ENCODE peak calls at places on chromosomes 7 and 10, in nine cellular contexts. Y, Q, M, A, T, O, V, W and U are unnamed samples.

GRCh38 chr10:69362471-69362954 is 54.2 kb downstream of the TACR2 start:
- DNase-seq in Y (no peak), Q (peak; percentile 83), M (peak; percentile 77), A (no peak), T (peak; percentile 84), O (peak; percentile 90), V (no peak), W (no peak), U (peak; percentile 83)

GRCh38 chr7:39904077-39904486 is 46.0 kb upstream of the CDK13 start:
- DNase-seq in Y (no peak), Q (peak; percentile 66), M (peak; percentile 47), A (no peak), T (no peak), O (peak; percentile 6), V (no peak), W (no peak), U (no peak)

GRCh38 chr7:45107356-45107755 is 4.1 kb downstream of the TBRG4 start:
- DNase-seq in Y (no peak), Q (no peak), M (no peak), A (no peak), T (no peak), O (no peak), V (no peak), W (no peak), U (no peak)

GRCh38 chr10:24982294-24983064 is 30.1 kb upstream of the PRTFDC1 start:
- DNase-seq in Y (no peak), Q (no peak), M (no peak), A (no peak), T (no peak), O (no peak), V (no peak), W (peak; percentile 38), U (no peak)

GRCh38 chr10:55033061-55033460 is 232.0 kb upstream of the PCDH15 start:
- DNase-seq in Y (no peak), Q (no peak), M (no peak), A (no peak), T (no peak), O (no peak), V (no peak), W (no peak), U (no peak)

GRCh38 chr7:141356096-141356495 is 195.1 kb upstream of the AGK start:
- DNase-seq in Y (no peak), Q (peak; percentile 60), M (peak; percentile 28), A (no peak), T (peak; percentile 86), O (no peak), V (no peak), W (no peak), U (no peak)

GRCh38 chr7:142231716-142232115 is 26.1 kb downstream of the PRSS58 start:
- DNase-seq in Y (no peak), Q (no peak), M (no peak), A (peak; percentile 34), T (no peak), O (no peak), V (no peak), W (peak; percentile 12), U (no peak)

GRCh38 chr7:83347836-83348482 is 185.3 kb upstream of the PCLO start:
- DNase-seq in Y (no peak), Q (peak; percentile 65), M (peak; percentile 19), A (no peak), T (peak; percentile 61), O (peak; percentile 65), V (no peak), W (no peak), U (peak; percentile 14)

GRCh38 chr10:114208351-114208750 is 29.2 kb downstream of the TDRD1 start:
- DNase-seq in Y (no peak), Q (peak; percentile 3), M (no peak), A (no peak), T (no peak), O (no peak), V (no peak), W (no peak), U (no peak)

GRCh38 chr7:112336261-112336660 is 114.0 kb upstream of the IFRD1 start:
- DNase-seq in Y (no peak), Q (no peak), M (no peak), A (no peak), T (no peak), O (no peak), V (no peak), W (no peak), U (no peak)

GRCh38 chr7:140726304-140726703 is 29.8 kb downstream of the NDUFB2 start:
- DNase-seq in Y (no peak), Q (peak; percentile 33), M (peak; percentile 9), A (peak; percentile 62), T (peak; percentile 19), O (peak; percentile 23), V (no peak), W (peak; percentile 12), U (no peak)

GRCh38 chr7:144786522-144786921 is 49.3 kb downstream of the TPK1 start:
- DNase-seq in Y (no peak), Q (no peak), M (no peak), A (peak; percentile 44), T (no peak), O (no peak), V (no peak), W (no peak), U (no peak)

GRCh38 chr7:537911-538634 is 18.4 kb upstream of the PDGFA start:
- DNase-seq in Y (no peak), Q (peak; percentile 98), M (peak; percentile 86), A (no peak), T (peak; percentile 68), O (peak; percentile 89), V (peak; percentile 92), W (no peak), U (peak; percentile 98)

GRCh38 chr7:29424984-29425309 is 138.7 kb upstream of the PRR15 start:
- DNase-seq in Y (no peak), Q (no peak), M (no peak), A (peak; percentile 84), T (no peak), O (no peak), V (no peak), W (peak; percentile 8), U (peak; percentile 71)

GRCh38 chr7:141975806-141976523 is 2.4 kb upstream of the TAS2R38 start:
- DNase-seq in Y (peak; percentile 73), Q (no peak), M (peak; percentile 13), A (peak; percentile 75), T (peak; percentile 31), O (no peak), V (peak; percentile 93), W (peak; percentile 66), U (peak; percentile 44)

GRCh38 chr10:22560391-22561239 is 153.8 kb downstream of the PIP4K2A start:
- DNase-seq in Y (no peak), Q (no peak), M (no peak), A (no peak), T (no peak), O (no peak), V (no peak), W (no peak), U (no peak)

GRCh38 chr10:83476211-83476610 is 663.1 kb upstream of the GHITM start:
- DNase-seq in Y (no peak), Q (no peak), M (no peak), A (no peak), T (no peak), O (no peak), V (no peak), W (no peak), U (no peak)

GRCh38 chr10:28171468-28172235 is 131.2 kb downstream of the MPP7 start:
- DNase-seq in Y (no peak), Q (no peak), M (no peak), A (no peak), T (no peak), O (peak; percentile 30), V (no peak), W (no peak), U (no peak)

GRCh38 chr7:42876182-42877068 is 35.4 kb downstream of the C7orf25 start:
- DNase-seq in Y (peak; percentile 53), Q (peak; percentile 71), M (peak; percentile 48), A (peak; percentile 84), T (peak; percentile 66), O (peak; percentile 51), V (no peak), W (peak; percentile 61), U (peak; percentile 43)

GRCh38 chr7:469591-469961 is 50.1 kb downstream of the PDGFA start:
- DNase-seq in Y (peak; percentile 18), Q (no peak), M (no peak), A (no peak), T (no peak), O (no peak), V (no peak), W (no peak), U (no peak)

GRCh38 chr7:400901-401485 is 111.0 kb downstream of the FOXL3 start:
- DNase-seq in Y (no peak), Q (no peak), M (no peak), A (no peak), T (no peak), O (no peak), V (no peak), W (no peak), U (no peak)

GRCh38 chr10:90738885-90739284 is 119.0 kb downstream of the HTR7 start:
- DNase-seq in Y (no peak), Q (no peak), M (no peak), A (no peak), T (no peak), O (peak; percentile 8), V (no peak), W (no peak), U (no peak)

GRCh38 chr10:102752266-102752930 is 8.7 kb downstream of the WBP1L start:
- DNase-seq in Y (no peak), Q (peak; percentile 97), M (peak; percentile 91), A (no peak), T (peak; percentile 47), O (peak; percentile 83), V (no peak), W (no peak), U (no peak)

GRCh38 chr10:26627320-26627719 is 70.2 kb upstream of the PDSS1 start:
- DNase-seq in Y (no peak), Q (peak; percentile 3), M (no peak), A (peak; percentile 4), T (no peak), O (no peak), V (no peak), W (no peak), U (no peak)